ENCODE peak calls at places on chromosome 7, in five cellular contexts. E, L, T, R and U are unnamed samples.
A peak's percentile ranks its signal among the peaks of the same experiment; 100 is the strongest.

GRCh38 chr7:29921404-29922010 is 68.1 kb downstream of the SCRN1 start:
- DNase-seq in E (peak; percentile 58), L (peak; percentile 73), T (peak; percentile 76), R (peak; percentile 45), U (peak; percentile 25)

GRCh38 chr7:132380065-132380464 is 196.2 kb downstream of the PLXNA4 start:
- DNase-seq in E (no peak), L (no peak), T (no peak), R (no peak), U (peak; percentile 39)

GRCh38 chr7:6395898-6396582 is 51.7 kb downstream of the DAGLB start:
- DNase-seq in E (no peak), L (no peak), T (no peak), R (no peak), U (no peak)

GRCh38 chr7:132869166-132869861 is 212.6 kb downstream of the CHCHD3 start:
- DNase-seq in E (no peak), L (no peak), T (no peak), R (no peak), U (no peak)

GRCh38 chr7:106071999-106072714 is 40.0 kb downstream of the SYPL1 start:
- DNase-seq in E (no peak), L (peak; percentile 42), T (peak; percentile 96), R (no peak), U (no peak)

GRCh38 chr7:82789883-82790609 is 346.5 kb upstream of the CACNA2D1 start:
- DNase-seq in E (no peak), L (peak; percentile 37), T (no peak), R (no peak), U (peak; percentile 49)

GRCh38 chr7:137953692-137954470 is 48.0 kb downstream of the CREB3L2 start:
- DNase-seq in E (no peak), L (peak; percentile 75), T (peak; percentile 76), R (peak; percentile 51), U (peak; percentile 82)

GRCh38 chr7:150799741-150800575 is at the start of gene TMEM176B:
- DNase-seq in E (no peak), L (no peak), T (no peak), R (no peak), U (no peak)

GRCh38 chr7:45657890-45658715 is 83.9 kb downstream of the ADCY1 start:
- DNase-seq in E (no peak), L (no peak), T (no peak), R (no peak), U (no peak)

GRCh38 chr7:101575731-101576130 is 53.4 kb downstream of the MYL10 start:
- DNase-seq in E (no peak), L (no peak), T (no peak), R (no peak), U (no peak)

GRCh38 chr7:101441890-101442289 is 79.2 kb downstream of the COL26A1 start:
- DNase-seq in E (no peak), L (no peak), T (no peak), R (no peak), U (no peak)

GRCh38 chr7:17495655-17496396 is 197.4 kb downstream of the AHR start:
- DNase-seq in E (no peak), L (peak; percentile 54), T (no peak), R (no peak), U (no peak)

DNA sequence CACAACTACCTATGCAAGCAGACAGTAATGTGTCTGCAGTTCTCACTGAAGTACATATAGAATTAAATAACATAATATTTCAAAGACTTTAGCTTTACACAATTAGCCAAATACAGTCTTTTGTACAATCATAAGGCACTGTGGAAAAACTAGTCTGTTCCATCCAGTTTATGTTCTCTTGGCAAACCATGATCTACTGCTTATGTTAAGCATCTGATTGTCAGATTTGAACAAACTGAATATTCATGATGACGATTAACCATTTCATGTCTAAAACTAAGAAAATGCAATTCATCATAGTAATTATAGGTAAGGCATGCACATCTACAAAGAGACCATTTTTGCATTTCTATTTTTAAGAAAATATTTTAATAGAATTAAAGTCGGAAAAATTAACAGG is 802 bp downstream of the SEMA3A start:
- DNase-seq in E (no peak), L (peak; percentile 28), T (peak; percentile 34), R (no peak), U (no peak)
- H3K4me3 ChIP-seq in E (no peak overlapping the region), L (peak overlapping the region; percentile 79), T (peak overlapping the region; percentile 92), R (peak overlapping the region; percentile 72), U (peak overlapping the region; percentile 77)

GRCh38 chr7:128152721-128153120 is 88.4 kb upstream of the LEP start:
- DNase-seq in E (no peak), L (no peak), T (no peak), R (no peak), U (no peak)

GRCh38 chr7:128157906-128158305 is 83.2 kb upstream of the LEP start:
- DNase-seq in E (no peak), L (no peak), T (no peak), R (no peak), U (no peak)

GRCh38 chr7:128153436-128153835 is 87.6 kb upstream of the LEP start:
- DNase-seq in E (no peak), L (no peak), T (no peak), R (no peak), U (no peak)

GRCh38 chr7:128154519-128154918 is 86.6 kb upstream of the LEP start:
- DNase-seq in E (no peak), L (no peak), T (no peak), R (no peak), U (no peak)

GRCh38 chr7:128155100-128155763 is 85.8 kb upstream of the LEP start:
- DNase-seq in E (no peak), L (no peak), T (no peak), R (no peak), U (no peak)
- TF ChIP-seq EZH2 in E (no peak), L (no peak), T (no peak), R (no peak), U (no peak)

GRCh38 chr7:97025983-97026704 is 1.5 kb upstream of the DLX5 start:
- DNase-seq in E (no peak), L (no peak), T (peak; percentile 26), R (no peak), U (peak; percentile 4)
- H3K4me3 ChIP-seq in E (no peak overlapping the region), L (no peak overlapping the region), T (no peak overlapping the region), R (no peak overlapping the region), U (no peak overlapping the region)

GRCh38 chr7:27138987-27139334 is 4.5 kb downstream of the HOXA5 start:
- DNase-seq in E (no peak), L (no peak), T (no peak), R (no peak), U (no peak)

GRCh38 chr7:27141138-27141537 is 2.3 kb downstream of the HOXA5 start:
- DNase-seq in E (no peak), L (no peak), T (no peak), R (peak; percentile 64), U (no peak)

GRCh38 chr7:27140108-27140842 is 3.2 kb downstream of the HOXA5 start:
- DNase-seq in E (no peak), L (no peak), T (no peak), R (peak; percentile 54), U (no peak)

GRCh38 chr7:27137603-27138410 is 5.7 kb downstream of the HOXA5 start:
- DNase-seq in E (no peak), L (no peak), T (peak; percentile 78), R (peak; percentile 51), U (no peak)

GRCh38 chr7:27139335-27140107 is 4.0 kb downstream of the HOXA5 start:
- DNase-seq in E (no peak), L (no peak), T (no peak), R (peak; percentile 67), U (no peak)
- TF ChIP-seq EZH2 in E (no peak), L (no peak), T (no peak), R (no peak), U (peak; percentile 72)

GRCh38 chr7:31053986-31054385 is 1.9 kb downstream of the ADCYAP1R1 start:
- DNase-seq in E (no peak), L (no peak), T (no peak), R (no peak), U (no peak)

GRCh38 chr7:31049001-31049765 is 2.9 kb upstream of the ADCYAP1R1 start:
- DNase-seq in E (no peak), L (no peak), T (no peak), R (no peak), U (no peak)

GRCh38 chr7:31052841-31053601 is 913 bp downstream of the ADCYAP1R1 start:
- DNase-seq in E (no peak), L (no peak), T (no peak), R (no peak), U (no peak)

GRCh38 chr7:31052504-31052840 is 364 bp downstream of the ADCYAP1R1 start:
- DNase-seq in E (no peak), L (no peak), T (no peak), R (no peak), U (no peak)

GRCh38 chr7:31051598-31052503 is at the start of gene ADCYAP1R1:
- DNase-seq in E (no peak), L (no peak), T (no peak), R (no peak), U (no peak)
- H3K4me3 ChIP-seq in E (no peak within 1 kb of the TSS), L (no peak within 1 kb of the TSS), T (no peak within 1 kb of the TSS), R (no peak within 1 kb of the TSS), U (no peak within 1 kb of the TSS)

GRCh38 chr7:522071-522937 is 2.7 kb upstream of the PDGFA start:
- DNase-seq in E (no peak), L (peak; percentile 37), T (peak; percentile 52), R (peak; percentile 58), U (peak; percentile 50)

GRCh38 chr7:519429-519973 is at the start of gene PDGFA:
- DNase-seq in E (no peak), L (peak; percentile 51), T (no peak), R (peak; percentile 55), U (peak; percentile 37)

GRCh38 chr7:521221-522070 is 1.8 kb upstream of the PDGFA start:
- DNase-seq in E (no peak), L (peak; percentile 50), T (peak; percentile 29), R (peak; percentile 48), U (no peak)

GRCh38 chr7:519974-520458 is 370 bp upstream of the PDGFA start:
- DNase-seq in E (no peak), L (peak; percentile 57), T (peak; percentile 41), R (peak; percentile 74), U (peak; percentile 49)

DNA sequence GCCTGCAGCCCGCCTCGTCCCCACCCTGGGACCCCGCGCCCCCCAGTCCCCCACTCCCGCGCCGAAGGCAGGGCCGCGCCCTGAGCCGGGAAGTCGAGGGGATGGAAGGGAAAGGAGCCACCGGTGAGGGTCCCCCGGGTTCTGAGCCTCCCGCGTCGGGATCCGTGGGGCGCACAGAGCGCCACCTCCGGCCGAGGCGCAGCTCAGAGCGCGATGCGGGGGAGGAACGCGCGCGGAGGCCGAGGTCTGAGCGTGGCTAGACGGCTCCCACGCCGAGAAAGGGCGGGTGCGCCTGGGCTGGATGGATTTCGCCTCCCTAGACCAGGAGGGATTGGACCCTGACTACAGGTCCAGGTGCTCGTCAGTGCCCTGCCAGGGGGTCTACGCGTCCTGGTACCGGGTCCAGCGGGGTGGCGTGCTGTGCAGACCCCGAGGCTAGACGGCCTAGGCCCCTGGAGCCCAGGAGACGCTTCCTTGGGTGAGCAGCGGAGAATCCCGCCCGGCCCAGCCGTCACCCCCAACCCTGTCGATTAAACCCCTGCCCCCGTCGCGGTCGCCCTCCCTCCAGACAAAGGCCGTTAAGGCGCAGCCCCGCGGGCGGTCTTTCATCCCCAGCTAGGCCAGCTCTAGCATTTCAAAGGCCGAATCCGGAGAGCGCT is 986 bp upstream of the PDGFA start:
- DNase-seq in E (no peak), L (no peak), T (no peak), R (no peak), U (no peak)
- TF ChIP-seq EZH2 in E (no peak), L (no peak), T (peak; percentile 73), R (no peak), U (peak; percentile 49)